ENCODE peak calls at places on chromosomes 5 and 9, in eight cellular contexts. L is transverse colon, N is NB4, O is tibial nerve, Z is IMR-90, S is heart left ventricle, H is thyroid gland, K is adrenal gland. R is an unnamed sample.

GRCh38 chr5:174320051-174320450 is 274.5 kb downstream of the NSG2 start:
- DNase-seq in O (no peak), S (no peak), K (no peak), H (no peak), N (no peak), L (no peak), Z (no peak), R (no peak)

GRCh38 chr5:138111937-138112336 is 27.3 kb downstream of the NME5 start:
- DNase-seq in S (no peak), O (no peak), K (no peak), N (no peak), Z (peak; percentile 8), H (no peak), L (no peak), R (no peak)

GRCh38 chr5:33583332-33583731 is 142.6 kb downstream of the TARS1 start:
- DNase-seq in S (no peak), K (no peak), Z (no peak), H (no peak), O (no peak), N (no peak), L (no peak), R (no peak)

GRCh38 chr9:113488490-113488889 is 25.0 kb downstream of the RGS3 start:
- DNase-seq in Z (peak; percentile 30), S (peak; percentile 73), O (no peak), N (no peak), K (peak; percentile 81), H (no peak), L (peak; percentile 6), R (no peak)

GRCh38 chr5:9540791-9541190 is 5.1 kb downstream of the SEMA5A start:
- DNase-seq in K (no peak), N (no peak), Z (peak; percentile 72), S (no peak), H (no peak), L (no peak), O (no peak), R (no peak)

GRCh38 chr9:82404484-82405280 is 416.1 kb downstream of the SPATA31D1 start:
- DNase-seq in K (no peak), O (no peak), N (no peak), L (no peak), H (no peak), S (no peak), Z (peak; percentile 64), R (no peak)

GRCh38 chr5:9626955-9627354 is 3.2 kb downstream of the TAS2R1 start:
- DNase-seq in Z (no peak), H (no peak), O (no peak), L (no peak), N (no peak), S (no peak), K (no peak), R (no peak)

GRCh38 chr5:40134883-40135520 is 544.7 kb upstream of the PTGER4 start:
- DNase-seq in O (no peak), N (no peak), Z (no peak), H (no peak), L (no peak), S (no peak), K (no peak), R (no peak)

GRCh38 chr5:124704594-124705284 is 41.7 kb downstream of the ZNF608 start:
- DNase-seq in L (no peak), K (no peak), H (no peak), Z (no peak), N (no peak), S (no peak), O (no peak), R (no peak)

GRCh38 chr9:96048116-96048953 is 172.8 kb downstream of the ERCC6L2 start:
- DNase-seq in L (no peak), K (no peak), N (no peak), Z (no peak), S (no peak), O (peak; percentile 32), H (peak; percentile 56), R (no peak)
- TF ChIP-seq POLR2A in L (no peak), K (no peak), N (no peak), Z (no peak), S (no peak), O (no peak), H (no peak), R (no peak)

GRCh38 chr5:151709109-151709735 is 22.5 kb upstream of the SPARC start:
- DNase-seq in S (no peak), N (no peak), Z (no peak), O (no peak), K (no peak), H (no peak), L (no peak), R (no peak)
- TF ChIP-seq POLR2A in S (no peak), N (no peak), Z (no peak), O (no peak), K (no peak), H (no peak), L (no peak), R (no peak)

GRCh38 chr5:132961887-132962286 is 1.5 kb downstream of the AFF4 start:
- DNase-seq in H (peak; percentile 25), O (no peak), S (no peak), K (no peak), N (peak; percentile 11), L (no peak), Z (peak; percentile 81), R (no peak)

GRCh38 chr5:132962429-132962928 is 955 bp downstream of the AFF4 start:
- DNase-seq in S (no peak), N (peak; percentile 52), Z (peak; percentile 76), O (peak; percentile 30), H (peak; percentile 41), L (peak; percentile 32), K (peak; percentile 33), R (no peak)

GRCh38 chr5:132965120-132965519 is 1.7 kb upstream of the AFF4 start:
- DNase-seq in L (no peak), S (no peak), O (no peak), K (no peak), Z (no peak), N (no peak), H (no peak), R (no peak)

DNA sequence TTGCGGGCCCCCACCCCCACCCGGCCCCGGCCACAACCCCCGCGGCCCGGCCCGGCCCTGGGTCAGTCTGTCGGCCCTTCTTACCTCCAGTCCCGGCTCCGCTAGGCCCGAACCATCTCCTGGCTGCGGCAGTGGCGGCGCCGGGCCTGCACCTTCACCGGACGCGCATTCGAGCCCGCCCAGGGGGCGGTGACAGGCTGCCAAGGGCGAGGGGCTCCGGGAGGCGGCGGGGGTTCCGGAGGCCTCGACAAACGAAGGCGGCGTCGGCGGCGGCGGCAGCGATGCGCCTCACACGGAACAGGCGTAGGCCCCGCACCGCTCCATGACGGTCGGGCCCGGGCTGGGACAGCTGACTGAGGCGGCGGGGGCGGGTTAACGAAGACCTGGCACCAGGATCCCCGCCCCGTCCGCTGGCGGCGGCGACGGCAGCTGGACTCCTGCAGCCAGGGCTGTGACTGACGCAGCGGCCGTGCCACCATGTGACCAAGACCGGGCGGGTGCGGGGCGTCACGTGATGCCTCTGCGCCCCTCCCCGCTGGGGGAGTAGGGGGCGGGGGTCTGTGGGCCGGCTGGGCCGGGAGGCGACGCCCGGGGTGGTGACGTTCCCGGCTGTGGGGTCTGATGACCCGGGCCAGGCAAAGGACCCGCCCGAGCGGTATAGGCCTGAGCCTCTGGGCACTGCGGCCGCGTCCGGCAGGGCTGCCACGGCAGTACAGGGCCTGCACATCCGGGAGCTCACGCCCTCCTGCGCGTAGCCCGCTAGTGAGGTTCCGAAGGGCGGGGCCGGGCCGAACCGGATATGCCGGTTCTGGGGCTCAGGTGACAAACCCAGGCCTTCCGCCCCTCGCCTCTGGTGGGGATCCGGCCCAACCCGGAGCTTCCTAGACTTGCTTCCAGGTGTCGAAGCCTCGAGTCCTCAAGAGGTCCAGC is at the start of gene AFF4:
- DNase-seq in H (peak; percentile 97), K (peak; percentile 98), O (peak; percentile 92), L (peak; percentile 97), N (peak; percentile 95), Z (peak; percentile 95), S (peak; percentile 99), R (peak; percentile 91)
- TF ChIP-seq POLR2A in H (peak; percentile 93), K (peak; percentile 100), O (peak; percentile 97), L (peak; percentile 99), N (peak; percentile 47), Z (peak; percentile 98), S (peak; percentile 97), R (peak; percentile 69)

GRCh38 chr9:100014846-100015245 is 84.0 kb downstream of the ERP44 start:
- DNase-seq in O (no peak), L (no peak), S (no peak), H (no peak), Z (no peak), K (no peak), N (no peak), R (no peak)
- TF ChIP-seq POLR2A in O (no peak), L (no peak), S (no peak), H (no peak), Z (no peak), K (no peak), N (no peak), R (no peak)

GRCh38 chr5:146484714-146485391 is 31.1 kb downstream of the GPR151 start:
- DNase-seq in N (no peak), L (no peak), S (no peak), O (no peak), H (no peak), Z (no peak), K (no peak), R (no peak)

GRCh38 chr5:146494656-146495055 is 21.3 kb downstream of the GPR151 start:
- DNase-seq in K (no peak), O (no peak), H (no peak), S (no peak), N (no peak), L (no peak), Z (no peak), R (no peak)

DNA sequence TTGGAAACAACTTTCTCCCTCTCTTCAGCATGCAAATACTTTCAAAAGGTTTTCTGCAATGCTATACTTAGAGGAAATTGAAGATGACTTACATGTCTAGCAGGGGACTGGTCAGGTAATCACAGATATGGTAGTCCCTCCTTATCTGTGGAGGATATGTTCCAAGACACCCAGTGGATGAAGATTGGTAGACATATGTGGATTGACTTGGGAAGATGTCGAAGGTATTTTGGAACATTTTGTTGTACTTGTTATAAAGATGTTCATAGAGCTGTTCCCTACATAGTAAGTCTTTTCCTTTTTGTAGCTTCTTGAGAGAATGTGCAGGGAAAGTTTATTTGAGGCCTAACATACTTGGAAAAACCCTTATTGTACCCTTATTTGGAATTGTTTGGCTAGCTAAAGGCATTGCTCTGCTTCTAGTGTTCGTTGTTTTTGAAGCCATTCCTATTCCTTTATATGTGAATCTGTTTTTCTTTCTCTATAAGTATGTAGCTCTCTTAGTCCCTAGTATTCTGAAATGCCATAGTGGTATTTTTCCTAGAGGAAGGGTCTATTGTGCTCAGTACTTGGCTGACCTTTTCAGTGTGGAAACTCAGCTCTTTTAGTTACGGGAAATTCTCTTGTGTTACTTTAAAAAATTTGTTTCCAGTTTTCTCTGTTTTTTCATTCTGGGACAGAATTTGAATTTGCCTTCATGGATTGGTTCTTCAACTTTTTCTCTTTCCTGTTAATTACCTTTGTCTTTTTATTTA is 25.7 kb downstream of the GPR151 start:
- DNase-seq in K (no peak), Z (no peak), S (no peak), O (no peak), N (no peak), H (no peak), L (no peak), R (no peak)
- TF ChIP-seq POLR2A in K (no peak), Z (no peak), S (no peak), O (no peak), N (no peak), H (no peak), L (no peak), R (no peak)

GRCh38 chr9:97243606-97244005 is 63.9 kb upstream of the CCDC180 start:
- DNase-seq in L (no peak), Z (no peak), K (no peak), N (no peak), S (no peak), H (no peak), O (no peak), R (no peak)

GRCh38 chr9:97237311-97237786 is 70.1 kb upstream of the CCDC180 start:
- DNase-seq in S (no peak), L (no peak), N (no peak), O (no peak), Z (no peak), K (no peak), H (no peak), R (no peak)

GRCh38 chr9:97237951-97238851 is 69.3 kb upstream of the CCDC180 start:
- DNase-seq in S (peak; percentile 84), Z (peak; percentile 67), N (peak; percentile 94), K (peak; percentile 88), L (peak; percentile 81), O (peak; percentile 68), H (peak; percentile 90), R (no peak)
- TF ChIP-seq POLR2A in S (peak; percentile 29), Z (no peak), N (no peak), K (peak; percentile 62), L (peak; percentile 60), O (no peak), H (no peak), R (no peak)

R was measured in GM12891.